ENCODE peak calls at places on chromosomes 13 and 19, in four cellular contexts. E, B, N and I are unnamed samples.
A peak's percentile ranks its signal among the peaks of the same experiment; 100 is the strongest.

GRCh38 chr13:66940113-66940512 is 290.0 kb downstream of the PCDH9 start:
- DNase-seq in N (no peak), B (no peak), E (no peak), I (no peak)

GRCh38 chr19:44072543-44073401 is 813 bp downstream of the ZNF284 start:
- DNase-seq in N (peak; percentile 13), B (no peak), E (no peak), I (no peak)

GRCh38 chr13:50651916-50652315 is 191.6 kb downstream of the DLEU7 start:
- DNase-seq in N (no peak), B (no peak), E (no peak), I (no peak)

GRCh38 chr13:27962128-27962841 is 6.8 kb downstream of the CDX2 start:
- DNase-seq in E (no peak), N (no peak), B (no peak), I (no peak)

GRCh38 chr19:41616785-41617621 is 9.9 kb downstream of the CEACAM4 start:
- DNase-seq in E (no peak), B (peak; percentile 10), N (peak; percentile 49), I (no peak)

GRCh38 chr19:14542721-14543328 is 13.4 kb downstream of the TECR start:
- DNase-seq in B (no peak), E (no peak), N (no peak), I (peak; percentile 54)

GRCh38 chr19:38846097-38846496 is 3.7 kb downstream of the HNRNPL start:
- DNase-seq in N (no peak), B (no peak), E (no peak), I (no peak)

GRCh38 chr19:32404213-32404938 is 1.2 kb upstream of the DPY19L3 start:
- DNase-seq in B (no peak), N (no peak), E (no peak), I (no peak)

GRCh38 chr19:8577247-8577646 is at the start of gene MYO1F:
- DNase-seq in N (no peak), E (no peak), B (no peak), I (peak; percentile 45)

GRCh38 chr19:8304841-8305621 is 3.1 kb downstream of the CD320 start:
- DNase-seq in E (no peak), N (no peak), B (no peak), I (peak; percentile 92)

GRCh38 chr19:51448011-51448744 is 10.1 kb downstream of the SIGLEC8 start:
- DNase-seq in N (no peak), E (no peak), B (no peak), I (no peak)

GRCh38 chr19:18156841-18157464 is 4.0 kb downstream of the PIK3R2 start:
- DNase-seq in B (peak; percentile 83), N (peak; percentile 62), E (no peak), I (peak; percentile 98)

GRCh38 chr19:9565900-9566705 is 18.2 kb downstream of the ZNF121 start:
- DNase-seq in N (no peak), B (peak; percentile 7), E (no peak), I (no peak)

GRCh38 chr13:94154362-94154761 is 325.1 kb downstream of the DCT start:
- DNase-seq in N (no peak), E (no peak), B (peak; percentile 35), I (no peak)

GRCh38 chr13:28338742-28339141 is 156.2 kb downstream of the FLT1 start:
- DNase-seq in N (no peak), B (no peak), E (no peak), I (no peak)

GRCh38 chr13:51231456-51231855 is 9.3 kb downstream of the FAM124A start:
- DNase-seq in N (no peak), B (no peak), E (no peak), I (no peak)

GRCh38 chr13:106284358-106284757 is 251.1 kb downstream of the EFNB2 start:
- DNase-seq in B (peak; percentile 41), N (no peak), E (no peak), I (no peak)

GRCh38 chr19:4140237-4140711 is 13.2 kb upstream of the CREB3L3 start:
- DNase-seq in E (no peak), N (peak; percentile 88), B (peak; percentile 72), I (peak; percentile 78)

GRCh38 chr19:39408392-39409206 is 2.0 kb downstream of the ZFP36 start:
- DNase-seq in B (peak; percentile 52), N (no peak), E (no peak), I (no peak)

DNA sequence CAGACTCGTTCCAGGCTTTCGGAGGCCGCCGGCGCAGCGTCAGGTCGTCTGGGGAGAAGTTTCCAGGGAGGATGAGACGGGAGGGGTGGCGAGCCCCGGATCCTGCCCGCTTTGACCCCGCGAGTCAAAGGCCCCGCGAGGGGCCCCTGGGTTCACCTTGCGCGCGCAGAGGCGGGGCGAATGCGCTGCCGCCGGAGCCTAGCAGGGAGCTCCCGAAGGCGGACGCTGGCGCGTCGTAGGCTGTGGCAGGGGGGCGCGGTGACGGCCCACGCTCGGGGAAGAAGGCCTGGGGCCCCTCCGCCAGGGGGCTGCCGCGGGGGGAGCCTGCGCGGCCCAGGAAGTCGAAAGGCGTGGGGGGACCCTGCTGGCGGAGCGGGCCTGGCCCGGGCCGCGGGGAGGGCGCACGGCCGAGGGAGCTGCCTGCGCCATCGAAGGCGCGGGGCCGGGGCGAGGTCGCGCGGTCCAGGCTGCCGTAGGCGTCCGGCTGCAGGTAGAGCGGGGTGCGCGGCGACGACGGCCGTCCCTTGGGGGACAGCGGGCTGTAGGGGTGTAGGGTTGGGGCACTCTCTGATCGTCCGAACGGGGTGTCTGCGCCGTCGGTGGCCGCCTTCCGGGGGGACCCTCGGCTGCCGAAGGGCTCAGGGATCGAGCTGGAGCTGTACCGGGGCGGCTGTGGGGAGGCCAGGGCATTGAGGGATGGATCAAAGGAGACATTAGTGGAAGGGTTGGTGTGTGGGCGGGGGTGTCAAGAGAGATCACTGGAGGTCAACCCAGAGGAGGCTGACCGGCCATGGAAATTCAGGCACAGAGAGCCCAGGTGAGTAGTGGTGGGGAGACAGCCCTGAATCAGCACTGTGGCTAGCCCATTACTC is 8.2 kb downstream of the PPP1R13L start:
- DNase-seq in B (no peak), N (no peak), E (no peak), I (no peak)
- TF ChIP-seq ELK1 in B (no peak), N (no peak), E (no peak), I (no peak)

GRCh38 chr19:56933014-56933705 is 92.6 kb upstream of the PEG3 start:
- DNase-seq in N (no peak), B (no peak), E (no peak), I (no peak)

GRCh38 chr19:56930647-56931592 is 90.4 kb upstream of the PEG3 start:
- DNase-seq in B (no peak), E (no peak), N (no peak), I (no peak)

DNA sequence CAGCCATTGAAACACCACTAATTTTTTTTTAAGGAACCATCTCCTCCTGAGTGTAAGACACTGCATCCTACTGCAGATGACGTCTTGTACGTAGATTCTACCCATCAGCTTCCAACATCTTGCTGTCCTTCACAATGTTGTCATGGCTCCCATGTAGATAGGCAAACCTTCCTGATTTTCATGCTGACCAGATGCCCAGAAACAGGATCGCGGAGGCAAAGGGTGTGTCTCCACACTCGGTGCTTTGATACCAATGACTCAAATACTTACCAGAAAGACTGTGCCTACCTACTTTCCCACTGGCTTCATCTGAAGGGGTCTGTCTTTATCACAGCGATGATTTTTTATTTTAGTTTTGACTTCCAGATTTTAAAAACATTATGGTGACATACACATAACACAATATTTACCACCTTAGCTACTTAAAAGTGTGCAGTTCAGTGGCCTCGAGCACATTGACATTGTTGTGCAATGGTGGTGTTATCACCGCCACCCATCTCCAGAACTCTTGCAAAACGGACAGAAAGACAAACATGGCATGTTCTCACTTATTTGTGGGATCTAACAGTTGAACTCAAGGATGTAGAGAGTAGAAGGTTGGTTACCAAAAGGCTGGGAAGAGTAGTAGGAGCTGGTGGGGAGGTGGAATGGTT is 94.0 kb upstream of the PEG3 start:
- DNase-seq in E (no peak), B (no peak), N (no peak), I (no peak)
- TF ChIP-seq ELK1 in E (no peak), B (no peak), N (no peak), I (no peak)

DNA sequence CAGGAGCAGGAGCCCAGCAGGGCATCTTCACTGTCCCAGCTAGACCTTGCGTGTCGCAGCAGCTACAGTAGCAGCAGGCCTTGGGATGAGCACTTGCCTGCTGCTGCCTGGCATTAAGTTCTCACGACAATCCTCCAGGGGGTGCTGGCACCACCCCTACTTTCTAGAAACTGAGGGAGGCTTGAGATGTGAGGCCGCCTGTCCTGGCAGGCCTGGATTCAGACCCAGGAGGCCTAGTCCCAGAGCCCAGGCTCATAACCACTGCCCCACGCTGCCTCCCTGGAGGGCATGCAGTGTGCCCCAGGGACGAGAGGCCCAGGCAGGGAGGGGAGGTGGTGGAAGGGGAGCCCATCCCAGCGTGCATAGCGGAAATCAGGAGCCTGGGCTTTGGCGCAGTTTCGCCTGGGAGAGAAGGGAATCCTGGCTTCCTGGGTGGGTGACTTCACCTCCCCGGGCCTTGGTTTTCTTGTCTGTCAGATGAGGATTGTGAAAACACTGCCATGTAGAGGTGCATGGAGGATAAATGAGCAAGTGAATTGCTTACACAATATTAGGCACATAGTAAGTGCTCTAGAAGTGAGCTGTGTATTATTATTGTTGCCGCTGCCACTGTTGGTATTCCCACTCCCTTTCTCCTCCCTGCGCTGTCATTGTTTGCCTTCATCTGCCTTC is 26.1 kb downstream of the PPP5C start:
- DNase-seq in E (no peak), N (peak; percentile 86), B (no peak), I (no peak)
- TF ChIP-seq ELK1 in E (no peak), N (no peak), B (no peak), I (no peak)

DNA sequence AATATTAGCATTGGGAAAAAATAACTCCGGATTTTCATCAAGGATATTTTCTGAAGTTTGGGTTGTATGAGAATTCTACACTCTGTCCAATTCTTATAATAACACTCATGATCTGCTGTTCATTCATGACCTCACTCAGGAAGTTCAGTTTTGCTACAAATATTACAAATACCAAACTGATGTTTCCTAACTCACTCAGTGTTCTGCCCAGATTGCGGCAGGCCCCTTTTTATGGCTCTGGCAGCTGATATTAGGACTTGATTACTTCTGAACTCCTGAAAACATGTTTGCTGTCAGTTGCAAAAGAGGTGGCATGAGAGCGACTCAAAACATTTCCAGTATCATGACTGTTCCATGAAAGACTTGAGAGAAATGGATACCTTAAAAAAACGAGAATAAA is 188.0 kb downstream of the RGCC start:
- DNase-seq in E (no peak), B (peak; percentile 90), N (no peak), I (no peak)
- TF ChIP-seq ELK1 in E (no peak), B (no peak), N (no peak), I (no peak)

GRCh38 chr13:41599619-41600018 is 142.3 kb downstream of the RGCC start:
- DNase-seq in E (no peak), N (no peak), B (no peak), I (no peak)

GRCh38 chr13:41597348-41598041 is 140.1 kb downstream of the RGCC start:
- DNase-seq in N (no peak), B (peak; percentile 77), E (no peak), I (no peak)

GRCh38 chr13:41605319-41606285 is 148.3 kb downstream of the RGCC start:
- DNase-seq in B (no peak), N (no peak), E (no peak), I (no peak)

GRCh38 chr13:41603917-41604316 is 146.6 kb downstream of the RGCC start:
- DNase-seq in N (peak; percentile 8), B (peak; percentile 78), E (no peak), I (peak; percentile 12)

DNA sequence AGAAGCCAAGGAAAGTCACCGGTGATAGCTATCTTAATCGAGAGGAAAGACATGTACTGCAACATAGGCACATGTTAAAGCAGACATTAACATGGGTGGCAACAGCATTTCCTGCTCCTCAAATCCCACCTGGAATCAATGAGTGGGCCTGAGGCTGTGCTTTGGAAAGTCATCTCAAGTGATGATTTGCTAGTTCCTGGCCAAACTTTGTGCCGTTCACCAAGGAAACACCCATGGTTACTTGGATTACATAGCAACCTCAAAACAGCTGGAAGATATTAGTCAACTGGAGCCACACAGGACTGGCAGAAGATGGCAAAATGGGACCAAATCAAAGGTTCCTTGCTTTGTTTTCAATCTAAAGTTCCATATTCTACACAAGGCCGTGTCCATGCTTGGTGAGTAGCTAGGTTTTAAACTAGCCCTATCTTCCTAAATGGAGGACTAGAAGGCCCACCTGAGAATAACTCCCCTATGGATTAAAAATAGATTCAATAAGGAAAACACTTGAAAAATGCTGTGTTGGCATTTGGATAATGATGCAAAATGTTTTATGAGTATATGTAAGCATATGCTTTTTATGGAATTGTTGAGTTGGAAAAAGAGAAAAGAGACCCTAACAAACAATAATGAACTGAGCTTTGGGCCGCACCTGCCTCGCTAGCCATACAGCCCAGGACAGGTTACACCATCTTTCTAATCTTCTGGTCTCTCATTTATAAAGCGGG is 144.5 kb downstream of the RGCC start:
- DNase-seq in E (no peak), N (no peak), B (no peak), I (no peak)
- TF ChIP-seq ELK1 in E (no peak), N (no peak), B (no peak), I (no peak)